ENCODE peak calls at places on chromosomes 16 and 17, in five cellular contexts. L is tibial nerve, U is transverse colon, E is mesendoderm, H is heart right ventricle. I is an unnamed sample.

GRCh38 chr17:34721326-34721725 is 141.9 kb downstream of the TMEM132E start:
- DNase-seq in H (no peak), L (no peak), U (no peak), E (no peak), I (no peak)

GRCh38 chr17:28041844-28042656 is 427 bp upstream of the NLK start:
- DNase-seq in U (no peak), E (peak; percentile 36), L (no peak), H (no peak), I (no peak)

GRCh38 chr16:546909-547770 is 13.1 kb upstream of the PRR35 start:
- DNase-seq in H (peak; percentile 54), U (peak; percentile 86), E (peak; percentile 58), L (peak; percentile 55), I (peak; percentile 89)

GRCh38 chr17:37239690-37240344 is 136.0 kb upstream of the C17orf78 start:
- DNase-seq in E (peak; percentile 19), U (no peak), L (no peak), H (no peak), I (no peak)

GRCh38 chr17:64128787-64129514 is 993 bp downstream of the ERN1 start:
- DNase-seq in E (peak; percentile 42), H (peak; percentile 24), L (peak; percentile 35), U (peak; percentile 62), I (peak; percentile 66)

GRCh38 chr16:87489434-87490045 is 3.3 kb downstream of the ZCCHC14 start:
- DNase-seq in U (no peak), L (no peak), E (no peak), H (no peak), I (no peak)

GRCh38 chr17:34816806-34817205 is 144.5 kb downstream of the CCT6B start:
- DNase-seq in L (no peak), H (no peak), E (peak; percentile 54), U (no peak), I (no peak)

GRCh38 chr17:64037180-64037579 is 16.7 kb upstream of the ICAM2 start:
- DNase-seq in L (no peak), E (no peak), U (no peak), H (no peak), I (no peak)

GRCh38 chr16:75004460-75004859 is 5.6 kb downstream of the ZNRF1 start:
- DNase-seq in H (no peak), L (no peak), E (no peak), U (no peak), I (no peak)

GRCh38 chr16:17983114-17983513 is 353.4 kb downstream of the NPIPA8 start:
- DNase-seq in L (no peak), U (no peak), H (no peak), E (no peak), I (no peak)

GRCh38 chr16:86925067-86925791 is 346.9 kb downstream of the FOXL1 start:
- DNase-seq in L (no peak), U (no peak), H (no peak), E (no peak), I (no peak)

GRCh38 chr16:78770353-78771091 is 671.1 kb downstream of the WWOX start:
- DNase-seq in U (peak; percentile 85), L (peak; percentile 70), E (peak; percentile 89), H (peak; percentile 70), I (peak; percentile 80)

GRCh38 chr17:81329279-81329926 is 34.3 kb upstream of the SLC38A10 start:
- DNase-seq in H (peak; percentile 72), L (peak; percentile 68), U (peak; percentile 94), E (peak; percentile 94), I (peak; percentile 94)

GRCh38 chr17:69342896-69343644 is 16.1 kb upstream of the ABCA5 start:
- DNase-seq in U (no peak), H (no peak), L (no peak), E (no peak), I (no peak)

DNA sequence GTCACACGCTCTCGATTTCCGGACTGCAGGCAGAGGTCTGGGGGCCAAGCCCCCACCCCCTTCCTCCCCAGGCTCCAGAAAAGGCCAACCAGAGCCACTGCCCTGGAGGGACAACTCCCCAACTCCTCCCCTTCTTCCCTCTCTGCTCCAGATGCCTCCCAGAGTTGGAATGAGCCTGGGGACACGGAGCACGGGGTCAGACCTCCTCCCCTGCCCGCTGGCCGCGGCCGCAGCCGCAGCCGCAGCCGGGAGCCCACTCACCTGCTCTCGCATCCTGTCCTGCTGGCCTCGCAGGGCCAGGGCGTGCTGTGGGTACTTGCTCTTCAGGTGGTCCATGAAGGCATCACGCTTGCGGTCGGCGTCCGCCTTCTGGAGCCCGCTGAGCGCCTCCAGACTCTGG is 27.5 kb downstream of the SRCIN1 start:
- DNase-seq in E (peak; percentile 91), L (no peak), H (no peak), U (no peak), I (no peak)
- H3K27me3 ChIP-seq in E (peaks cover 54% of the 10 kb centered on the region), L (peaks cover 76% of the 10 kb centered on the region), H (peaks cover 77% of the 10 kb centered on the region), U (peaks cover 76% of the 10 kb centered on the region), I (peaks cover 31% of the 10 kb centered on the region)

DNA sequence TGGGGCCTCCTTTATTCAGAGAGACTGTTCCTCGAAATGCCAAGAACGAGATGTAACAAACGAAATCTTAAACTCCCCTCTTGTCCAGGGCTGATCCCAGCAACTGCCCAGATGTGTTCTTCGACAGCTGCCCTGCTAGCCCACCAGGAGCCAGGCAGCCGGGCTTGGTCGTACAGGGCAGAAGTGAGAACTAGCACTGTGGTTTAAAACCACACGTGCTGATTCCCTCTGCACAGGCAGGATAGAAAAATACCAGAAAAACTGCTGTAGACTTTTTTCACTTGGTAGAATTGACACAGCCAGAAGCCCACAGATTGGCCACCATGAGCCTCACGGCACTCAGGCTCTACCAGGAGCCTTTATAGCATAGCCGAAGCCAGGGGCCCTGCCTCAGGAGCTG is 33.1 kb downstream of the PLD6 start:
- DNase-seq in U (no peak), E (no peak), L (no peak), H (no peak), I (no peak)
- H3K27me3 ChIP-seq in U (no peaks in the 10 kb centered on the region), E (no peaks in the 10 kb centered on the region), L (no peaks in the 10 kb centered on the region), H (no peaks in the 10 kb centered on the region), I (no peaks in the 10 kb centered on the region)

GRCh38 chr17:22462461-22462860 is 770.1 kb downstream of the KCNJ18 start:
- DNase-seq in U (no peak), L (no peak), H (no peak), E (no peak), I (no peak)
- H3K27me3 ChIP-seq in U (no peaks in the 10 kb centered on the region), L (no peaks in the 10 kb centered on the region), H (no peaks in the 10 kb centered on the region), E (no peaks in the 10 kb centered on the region), I (no peaks in the 10 kb centered on the region)

GRCh38 chr16:51756447-51757123 is 605.5 kb upstream of the SALL1 start:
- DNase-seq in E (no peak), H (no peak), L (no peak), U (no peak), I (no peak)

GRCh38 chr16:51759329-51759728 is 608.3 kb upstream of the SALL1 start:
- DNase-seq in E (peak; percentile 89), H (no peak), U (no peak), L (no peak), I (no peak)

GRCh38 chr16:51757921-51758479 is 606.9 kb upstream of the SALL1 start:
- DNase-seq in H (no peak), U (no peak), E (no peak), L (no peak), I (no peak)

GRCh38 chr16:51755039-51755501 is 604.0 kb upstream of the SALL1 start:
- DNase-seq in U (no peak), L (no peak), H (no peak), E (peak; percentile 62), I (no peak)

GRCh38 chr16:51757124-51757470 is 606.0 kb upstream of the SALL1 start:
- DNase-seq in H (no peak), E (no peak), L (no peak), U (no peak), I (no peak)
- H3K27me3 ChIP-seq in H (peaks cover 47% of the 10 kb centered on the region), E (no peaks in the 10 kb centered on the region), L (no peaks in the 10 kb centered on the region), U (peaks cover 7% of the 10 kb centered on the region), I (no peaks in the 10 kb centered on the region)

GRCh38 chr17:79737046-79737921 is 6.5 kb downstream of the ENPP7 start:
- DNase-seq in E (no peak), H (no peak), L (no peak), U (no peak), I (no peak)
- H3K27me3 ChIP-seq in E (peaks cover 5% of the 10 kb centered on the region), H (peaks cover 51% of the 10 kb centered on the region), L (peaks cover 45% of the 10 kb centered on the region), U (peaks cover 37% of the 10 kb centered on the region), I (no peaks in the 10 kb centered on the region)

GRCh38 chr17:79633937-79634813 is 23.3 kb upstream of the RBFOX3 start:
- DNase-seq in U (peak; percentile 3), E (no peak), H (no peak), L (no peak), I (peak; percentile 26)
- H3K27me3 ChIP-seq in U (peaks cover 15% of the 10 kb centered on the region), E (no peaks in the 10 kb centered on the region), H (peaks cover 74% of the 10 kb centered on the region), L (peaks cover 23% of the 10 kb centered on the region), I (no peaks in the 10 kb centered on the region)

GRCh38 chr17:3127451-3127850 is at the start of gene OR1G1:
- DNase-seq in H (no peak), U (no peak), L (no peak), E (no peak), I (no peak)
- H3K27me3 ChIP-seq in H (peaks cover 21% of the 10 kb centered on the region), U (no peaks in the 10 kb centered on the region), L (no peaks in the 10 kb centered on the region), E (no peaks in the 10 kb centered on the region), I (no peaks in the 10 kb centered on the region)

GRCh38 chr16:51152691-51153261 is 1.7 kb upstream of the SALL1 start:
- DNase-seq in E (peak; percentile 76), H (no peak), L (no peak), U (no peak), I (no peak)
- H3K27me3 ChIP-seq in E (no peaks in the 10 kb centered on the region), H (peaks cover 100% of the 10 kb centered on the region), L (peaks cover 93% of the 10 kb centered on the region), U (peaks cover 99% of the 10 kb centered on the region), I (no peaks in the 10 kb centered on the region)